ENCODE peak calls at places on chromosome 21, in ten cellular contexts. One of them, this sample, is unnamed.

GRCh38 chr21:15058718-15059316 is 6.0 kb downstream of the NRIP1 start:
- DNase-seq in NCI-H1092: no peak
- DNase-seq in kidney epithelial cell: peak; percentile 37
- DNase-seq in brain microvascular endothelial cell: peak; percentile 52
- DNase-seq in COR-L47: no peak
- DNase-seq in substantia nigra: no peak
- DNase-seq in mesendoderm: peak; percentile 85
- DNase-seq in amygdala: no peak
- DNase-seq in WTC11: no peak
- DNase-seq in lower lobe of right lung: no peak
- DNase-seq in this sample: no peak

GRCh38 chr21:15978158-15978805 is 248.5 kb downstream of the USP25 start:
- DNase-seq in NCI-H1092: no peak
- DNase-seq in kidney epithelial cell: no peak
- DNase-seq in brain microvascular endothelial cell: no peak
- DNase-seq in COR-L47: no peak
- DNase-seq in substantia nigra: no peak
- DNase-seq in mesendoderm: peak; percentile 75
- DNase-seq in amygdala: no peak
- DNase-seq in WTC11: no peak
- DNase-seq in lower lobe of right lung: no peak
- DNase-seq in this sample: no peak

GRCh38 chr21:27519357-27519756 is 552.5 kb upstream of the ADAMTS5 start:
- DNase-seq in NCI-H1092: no peak
- DNase-seq in kidney epithelial cell: no peak
- DNase-seq in brain microvascular endothelial cell: peak; percentile 80
- DNase-seq in COR-L47: no peak
- DNase-seq in substantia nigra: no peak
- DNase-seq in mesendoderm: no peak
- DNase-seq in amygdala: no peak
- DNase-seq in WTC11: no peak
- DNase-seq in lower lobe of right lung: no peak
- DNase-seq in this sample: no peak

GRCh38 chr21:42347601-42348327 is 3.0 kb downstream of the TFF2 start:
- DNase-seq in NCI-H1092: no peak
- DNase-seq in kidney epithelial cell: no peak
- DNase-seq in brain microvascular endothelial cell: no peak
- DNase-seq in COR-L47: no peak
- DNase-seq in substantia nigra: no peak
- DNase-seq in mesendoderm: no peak
- DNase-seq in amygdala: no peak
- DNase-seq in WTC11: no peak
- DNase-seq in lower lobe of right lung: no peak
- DNase-seq in this sample: no peak

GRCh38 chr21:21039624-21040023 is 41.4 kb downstream of the NCAM2 start:
- DNase-seq in NCI-H1092: no peak
- DNase-seq in kidney epithelial cell: no peak
- DNase-seq in brain microvascular endothelial cell: no peak
- DNase-seq in COR-L47: no peak
- DNase-seq in substantia nigra: no peak
- DNase-seq in mesendoderm: no peak
- DNase-seq in amygdala: no peak
- DNase-seq in WTC11: no peak
- DNase-seq in lower lobe of right lung: no peak
- DNase-seq in this sample: no peak

GRCh38 chr21:37710555-37711293 is 205.5 kb downstream of the KCNJ6 start:
- DNase-seq in NCI-H1092: peak; percentile 80
- DNase-seq in kidney epithelial cell: no peak
- DNase-seq in brain microvascular endothelial cell: peak; percentile 12
- DNase-seq in COR-L47: peak; percentile 56
- DNase-seq in substantia nigra: no peak
- DNase-seq in mesendoderm: no peak
- DNase-seq in amygdala: peak; percentile 3
- DNase-seq in WTC11: no peak
- DNase-seq in lower lobe of right lung: no peak
- DNase-seq in this sample: no peak

GRCh38 chr21:37532868-37533780 is 166.6 kb downstream of the DYRK1A start:
- DNase-seq in NCI-H1092: no peak
- DNase-seq in kidney epithelial cell: peak; percentile 59
- DNase-seq in brain microvascular endothelial cell: peak; percentile 48
- DNase-seq in COR-L47: peak; percentile 40
- DNase-seq in substantia nigra: no peak
- DNase-seq in mesendoderm: peak; percentile 49
- DNase-seq in amygdala: no peak
- DNase-seq in WTC11: peak; percentile 16
- DNase-seq in lower lobe of right lung: no peak
- DNase-seq in this sample: peak; percentile 68

GRCh38 chr21:34128124-34128523 is 54.7 kb downstream of the MRPS6 start:
- DNase-seq in NCI-H1092: no peak
- DNase-seq in kidney epithelial cell: no peak
- DNase-seq in brain microvascular endothelial cell: no peak
- DNase-seq in COR-L47: no peak
- DNase-seq in substantia nigra: no peak
- DNase-seq in mesendoderm: peak; percentile 55
- DNase-seq in amygdala: no peak
- DNase-seq in WTC11: no peak
- DNase-seq in lower lobe of right lung: no peak
- DNase-seq in this sample: no peak

GRCh38 chr21:15839026-15839425 is 109.2 kb downstream of the USP25 start:
- DNase-seq in NCI-H1092: no peak
- DNase-seq in kidney epithelial cell: no peak
- DNase-seq in brain microvascular endothelial cell: no peak
- DNase-seq in COR-L47: no peak
- DNase-seq in substantia nigra: no peak
- DNase-seq in mesendoderm: no peak
- DNase-seq in amygdala: no peak
- DNase-seq in WTC11: no peak
- DNase-seq in lower lobe of right lung: no peak
- DNase-seq in this sample: no peak

GRCh38 chr21:45366931-45367401 is 38.0 kb upstream of the COL18A1 start:
- DNase-seq in NCI-H1092: no peak
- DNase-seq in kidney epithelial cell: no peak
- DNase-seq in brain microvascular endothelial cell: peak; percentile 95
- DNase-seq in COR-L47: no peak
- DNase-seq in substantia nigra: no peak
- DNase-seq in mesendoderm: peak; percentile 57
- DNase-seq in amygdala: no peak
- DNase-seq in WTC11: no peak
- DNase-seq in lower lobe of right lung: no peak
- DNase-seq in this sample: no peak

GRCh38 chr21:36550761-36551160 is 70.8 kb upstream of the CLDN14 start:
- DNase-seq in NCI-H1092: no peak
- DNase-seq in kidney epithelial cell: no peak
- DNase-seq in brain microvascular endothelial cell: no peak
- DNase-seq in COR-L47: no peak
- DNase-seq in substantia nigra: no peak
- DNase-seq in mesendoderm: peak; percentile 17
- DNase-seq in amygdala: no peak
- DNase-seq in WTC11: no peak
- DNase-seq in lower lobe of right lung: no peak
- DNase-seq in this sample: no peak

GRCh38 chr21:45923146-45923545 is 58.4 kb upstream of the COL6A1 start:
- DNase-seq in NCI-H1092: no peak
- DNase-seq in kidney epithelial cell: peak; percentile 4
- DNase-seq in brain microvascular endothelial cell: peak; percentile 69
- DNase-seq in COR-L47: peak; percentile 40
- DNase-seq in substantia nigra: peak; percentile 39
- DNase-seq in mesendoderm: peak; percentile 75
- DNase-seq in amygdala: peak; percentile 48
- DNase-seq in WTC11: peak; percentile 81
- DNase-seq in lower lobe of right lung: peak; percentile 63
- DNase-seq in this sample: no peak

GRCh38 chr21:18168108-18168507 is 76.5 kb upstream of the CHODL start:
- DNase-seq in NCI-H1092: no peak
- DNase-seq in kidney epithelial cell: no peak
- DNase-seq in brain microvascular endothelial cell: no peak
- DNase-seq in COR-L47: no peak
- DNase-seq in substantia nigra: no peak
- DNase-seq in mesendoderm: no peak
- DNase-seq in amygdala: no peak
- DNase-seq in WTC11: no peak
- DNase-seq in lower lobe of right lung: no peak
- DNase-seq in this sample: no peak

GRCh38 chr21:25029580-25029979 is 577.7 kb downstream of the MRPL39 start:
- DNase-seq in NCI-H1092: no peak
- DNase-seq in kidney epithelial cell: no peak
- DNase-seq in brain microvascular endothelial cell: no peak
- DNase-seq in COR-L47: no peak
- DNase-seq in substantia nigra: no peak
- DNase-seq in mesendoderm: no peak
- DNase-seq in amygdala: no peak
- DNase-seq in WTC11: no peak
- DNase-seq in lower lobe of right lung: no peak
- DNase-seq in this sample: peak; percentile 31

GRCh38 chr21:42525676-42526378 is 12.2 kb downstream of the SLC37A1 start:
- DNase-seq in NCI-H1092: no peak
- DNase-seq in kidney epithelial cell: no peak
- DNase-seq in brain microvascular endothelial cell: no peak
- DNase-seq in COR-L47: no peak
- DNase-seq in substantia nigra: no peak
- DNase-seq in mesendoderm: no peak
- DNase-seq in amygdala: no peak
- DNase-seq in WTC11: no peak
- DNase-seq in lower lobe of right lung: no peak
- DNase-seq in this sample: no peak

GRCh38 chr21:26717146-26717739 is 128.0 kb downstream of the ADAMTS1 start:
- DNase-seq in NCI-H1092: no peak
- DNase-seq in kidney epithelial cell: no peak
- DNase-seq in brain microvascular endothelial cell: no peak
- DNase-seq in COR-L47: peak; percentile 8
- DNase-seq in substantia nigra: no peak
- DNase-seq in mesendoderm: no peak
- DNase-seq in amygdala: no peak
- DNase-seq in WTC11: no peak
- DNase-seq in lower lobe of right lung: no peak
- DNase-seq in this sample: peak; percentile 10

GRCh38 chr21:33481314-33481943 is 1.7 kb upstream of the TMEM50B start:
- DNase-seq in NCI-H1092: no peak
- DNase-seq in kidney epithelial cell: no peak
- DNase-seq in brain microvascular endothelial cell: no peak
- DNase-seq in COR-L47: no peak
- DNase-seq in substantia nigra: no peak
- DNase-seq in mesendoderm: peak; percentile 42
- DNase-seq in amygdala: no peak
- DNase-seq in WTC11: no peak
- DNase-seq in lower lobe of right lung: no peak
- DNase-seq in this sample: peak; percentile 3

GRCh38 chr21:34011660-34012059 is 61.7 kb upstream of the MRPS6 start:
- DNase-seq in NCI-H1092: no peak
- DNase-seq in kidney epithelial cell: no peak
- DNase-seq in brain microvascular endothelial cell: no peak
- DNase-seq in COR-L47: no peak
- DNase-seq in substantia nigra: no peak
- DNase-seq in mesendoderm: no peak
- DNase-seq in amygdala: no peak
- DNase-seq in WTC11: no peak
- DNase-seq in lower lobe of right lung: no peak
- DNase-seq in this sample: no peak

GRCh38 chr21:40160911-40161310 is 293.7 kb downstream of the PCP4 start:
- DNase-seq in NCI-H1092: no peak
- DNase-seq in kidney epithelial cell: no peak
- DNase-seq in brain microvascular endothelial cell: no peak
- DNase-seq in COR-L47: no peak
- DNase-seq in substantia nigra: no peak
- DNase-seq in mesendoderm: peak; percentile 18
- DNase-seq in amygdala: no peak
- DNase-seq in WTC11: no peak
- DNase-seq in lower lobe of right lung: no peak
- DNase-seq in this sample: no peak

GRCh38 chr21:38824124-38824822 is 18.5 kb downstream of the ETS2 start:
- DNase-seq in NCI-H1092: no peak
- DNase-seq in kidney epithelial cell: no peak
- DNase-seq in brain microvascular endothelial cell: no peak
- DNase-seq in COR-L47: no peak
- DNase-seq in substantia nigra: no peak
- DNase-seq in mesendoderm: no peak
- DNase-seq in amygdala: no peak
- DNase-seq in WTC11: no peak
- DNase-seq in lower lobe of right lung: no peak
- DNase-seq in this sample: no peak

GRCh38 chr21:45844181-45844580 is 137.4 kb upstream of the COL6A1 start:
- DNase-seq in NCI-H1092: no peak
- DNase-seq in kidney epithelial cell: no peak
- DNase-seq in brain microvascular endothelial cell: no peak
- DNase-seq in COR-L47: no peak
- DNase-seq in substantia nigra: no peak
- DNase-seq in mesendoderm: no peak
- DNase-seq in amygdala: no peak
- DNase-seq in WTC11: no peak
- DNase-seq in lower lobe of right lung: no peak
- DNase-seq in this sample: no peak

GRCh38 chr21:42160111-42160949 is 58.6 kb upstream of the ABCG1 start:
- DNase-seq in NCI-H1092: no peak
- DNase-seq in kidney epithelial cell: no peak
- DNase-seq in brain microvascular endothelial cell: no peak
- DNase-seq in COR-L47: no peak
- DNase-seq in substantia nigra: no peak
- DNase-seq in mesendoderm: no peak
- DNase-seq in amygdala: no peak
- DNase-seq in WTC11: no peak
- DNase-seq in lower lobe of right lung: no peak
- DNase-seq in this sample: no peak

GRCh38 chr21:34688145-34688544 is 19.4 kb downstream of the CLIC6 start:
- DNase-seq in NCI-H1092: no peak
- DNase-seq in kidney epithelial cell: no peak
- DNase-seq in brain microvascular endothelial cell: peak; percentile 36
- DNase-seq in COR-L47: peak; percentile 10
- DNase-seq in substantia nigra: no peak
- DNase-seq in mesendoderm: no peak
- DNase-seq in amygdala: no peak
- DNase-seq in WTC11: no peak
- DNase-seq in lower lobe of right lung: no peak
- DNase-seq in this sample: no peak

GRCh38 chr21:46149205-46149901 is 6.0 kb downstream of the FTCD start:
- DNase-seq in NCI-H1092: no peak
- DNase-seq in kidney epithelial cell: no peak
- DNase-seq in brain microvascular endothelial cell: no peak
- DNase-seq in COR-L47: no peak
- DNase-seq in substantia nigra: no peak
- DNase-seq in mesendoderm: no peak
- DNase-seq in amygdala: no peak
- DNase-seq in WTC11: peak; percentile 8
- DNase-seq in lower lobe of right lung: no peak
- DNase-seq in this sample: no peak

This sample was measured in GM12865.